ENCODE peak calls at places on chromosomes 12 and 14, in six cellular contexts. S is endothelial cell of umbilical vein; W is fibroblast of mammary gland; Y is heart left ventricle; M is CD8-positive, alpha-beta memory T cell; I is endodermal cell. X is an unnamed sample.

GRCh38 chr14:28052251-28052650 is 714.3 kb upstream of the FOXG1 start:
- DNase-seq in I (no peak), Y (no peak), W (no peak), M (no peak), S (no peak), X (no peak)

GRCh38 chr12:109167781-109168180 is 51.4 kb downstream of the ACACB start:
- DNase-seq in I (no peak), M (no peak), S (no peak), Y (no peak), W (no peak), X (no peak)

GRCh38 chr12:11758838-11759509 is 109.5 kb downstream of the ETV6 start:
- DNase-seq in W (no peak), Y (peak), M (no peak), I (no peak), S (peak), X (no peak)

GRCh38 chr12:10590976-10591375 is 22.4 kb downstream of the MAGOHB start:
- DNase-seq in S (no peak), I (no peak), W (peak), Y (no peak), M (no peak), X (no peak)

GRCh38 chr12:24054411-24054810 is 104.9 kb upstream of the SOX5 start:
- DNase-seq in Y (no peak), S (peak), W (no peak), M (no peak), I (no peak), X (no peak)

GRCh38 chr12:3315201-3315661 is 175.8 kb upstream of the PRMT8 start:
- DNase-seq in Y (peak), M (no peak), I (no peak), S (peak), W (peak), X (peak)

GRCh38 chr12:102833687-102834435 is 83.2 kb downstream of the PAH start:
- DNase-seq in I (peak), W (no peak), Y (no peak), S (no peak), M (no peak), X (peak)

GRCh38 chr14:84877061-84877460 is 652.9 kb upstream of the FLRT2 start:
- DNase-seq in M (no peak), W (no peak), Y (no peak), S (no peak), I (no peak), X (no peak)

GRCh38 chr14:46322076-46322475 is 329.5 kb downstream of the RPL10L start:
- DNase-seq in W (no peak), Y (no peak), I (peak), M (no peak), S (no peak), X (peak)

GRCh38 chr14:46325777-46326176 is 325.8 kb downstream of the RPL10L start:
- DNase-seq in S (no peak), W (no peak), I (no peak), Y (no peak), M (no peak), X (no peak)

GRCh38 chr14:46325157-46325556 is 326.4 kb downstream of the RPL10L start:
- DNase-seq in I (peak), Y (no peak), S (no peak), M (no peak), W (no peak), X (no peak)

DNA sequence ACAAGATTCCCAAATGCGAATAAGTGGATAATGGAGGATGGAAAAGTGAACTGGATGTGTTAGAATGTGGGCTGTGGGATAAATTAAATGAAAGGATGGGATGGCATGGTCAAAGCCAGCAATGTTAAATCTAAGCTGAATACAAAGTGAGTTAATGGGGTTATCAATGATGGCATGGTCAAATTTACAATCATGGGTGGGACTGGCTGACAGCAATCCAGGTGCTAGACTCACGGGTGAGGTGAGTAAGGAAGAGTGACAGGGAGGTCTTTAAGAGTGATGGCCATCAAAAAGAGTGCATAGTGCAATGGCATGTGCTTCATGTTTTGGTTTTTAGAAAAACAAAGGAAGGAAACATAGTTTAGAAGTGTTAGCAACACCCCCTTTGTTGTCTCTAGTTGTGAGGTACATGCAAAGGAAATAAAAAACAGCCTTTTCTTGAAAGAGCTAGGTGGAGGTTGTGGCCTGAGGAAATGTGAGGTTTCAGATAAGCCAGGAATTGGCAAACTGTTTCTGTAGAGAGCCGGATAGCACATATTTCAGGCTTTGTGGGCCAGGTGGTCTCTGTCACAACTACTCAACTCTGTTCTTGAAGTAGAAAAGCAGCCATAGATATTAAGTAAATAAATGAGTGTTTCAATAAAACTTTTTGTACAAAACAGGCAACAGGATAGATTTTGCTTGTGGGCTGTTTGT is 328.7 kb downstream of the RPL10L start:
- DNase-seq in Y (no peak), W (no peak), M (no peak), S (peak), I (peak), X (no peak)
- H3K4me3 ChIP-seq in Y (no peak), W (no peak), M (no peak), S (no peak), I (no peak), X (no peak)

GRCh38 chr12:4911316-4911994 is 1.8 kb downstream of the KCNA1 start:
- DNase-seq in Y (no peak), M (no peak), S (no peak), W (no peak), I (no peak), X (no peak)
- H3K4me3 ChIP-seq in Y (no peak), M (no peak), S (no peak), W (no peak), I (no peak), X (no peak)

DNA sequence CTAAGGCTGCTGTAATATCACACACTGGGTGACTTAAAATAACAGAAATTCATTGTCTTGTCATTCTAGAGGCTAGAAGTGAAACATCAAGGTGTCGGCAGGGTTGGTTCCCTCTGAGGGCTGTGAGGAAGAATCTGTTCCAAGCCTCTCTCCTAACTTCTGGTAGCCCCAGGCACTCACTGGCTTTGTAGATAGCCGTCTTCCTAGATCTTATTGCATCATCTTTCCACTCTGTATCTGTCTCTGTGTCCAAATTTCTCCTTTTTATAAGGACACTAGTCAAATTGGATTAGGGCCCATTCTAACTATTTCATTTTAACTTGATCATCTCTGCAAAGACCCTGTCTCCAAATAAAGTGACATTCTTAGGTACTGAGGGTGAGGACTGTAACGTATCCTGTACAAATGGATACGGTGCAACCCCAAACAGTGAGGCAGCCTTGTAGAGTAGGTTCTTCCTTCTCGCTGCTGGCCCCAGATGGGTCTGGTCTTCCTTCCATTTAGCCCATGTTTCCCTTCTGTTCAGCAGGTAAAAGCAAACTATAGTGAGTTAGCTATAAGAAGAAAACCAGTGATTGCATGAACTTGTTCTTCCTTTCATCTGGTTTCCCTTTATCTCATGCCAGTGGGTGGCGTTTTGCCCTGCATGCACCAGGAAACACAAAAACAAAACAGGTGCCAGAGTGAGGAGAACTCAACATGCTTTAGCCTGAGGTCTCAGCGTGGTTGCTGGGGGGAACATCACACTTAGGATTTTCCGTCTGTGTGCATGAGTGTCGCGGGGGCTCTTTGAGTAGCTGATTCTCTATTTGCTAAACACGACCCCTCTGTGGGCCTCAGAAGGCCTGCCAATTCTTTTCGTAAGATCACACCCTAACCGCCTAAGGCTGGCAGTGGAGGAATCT is 19.5 kb downstream of the TTC9 start:
- DNase-seq in I (no peak), M (peak), Y (no peak), W (no peak), S (no peak), X (no peak)
- H3K4me3 ChIP-seq in I (no peak), M (no peak), Y (no peak), W (no peak), S (no peak), X (no peak)

DNA sequence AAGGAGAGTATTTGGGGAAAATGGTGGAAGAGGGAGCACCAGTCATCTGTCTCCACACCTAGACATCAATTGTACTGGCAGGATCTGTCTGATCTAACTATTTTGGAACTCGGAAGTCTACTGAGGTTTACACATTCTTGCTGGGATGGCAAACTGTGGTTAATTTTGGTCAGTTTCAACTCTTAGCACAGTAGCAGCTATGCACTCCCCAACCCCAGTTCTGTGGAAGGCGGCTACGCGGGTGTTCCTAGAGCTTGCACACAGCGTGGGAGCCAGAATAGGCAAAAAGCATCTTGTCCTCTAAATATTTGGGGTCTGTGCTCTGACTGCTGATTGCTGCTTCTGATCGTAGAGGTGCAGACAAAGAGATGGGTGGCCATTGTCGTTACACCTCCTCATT is 33.8 kb downstream of the TECPR2 start:
- DNase-seq in Y (no peak), M (no peak), W (no peak), I (no peak), S (no peak), X (no peak)
- H3K4me3 ChIP-seq in Y (no peak), M (no peak), W (no peak), I (no peak), S (no peak), X (no peak)

X was measured in bronchial epithelial cell.